ENCODE peak calls at places on chromosomes 16 and 17, in nine cellular contexts. N is IMR-90; S is natural killer cell treated with Interleukin-12 subunit alpha and Interleukin-12 subunit beta and Interleukin-15 and Interleukin-18, amount 100 ng/mL, for 72 hours; Y is RWPE2; A is left ventricle myocardium superior; Q is T-helper 17 cell; Z is K562; U is pancreas; E is activated naive CD8-positive, alpha-beta T cell treated with anti-CD3 and anti-CD28 coated beads, Interleukin-2, amount 10 ng/mL, durations not matched to agents 7 days and 5 days. X is an unnamed sample.

GRCh38 chr17:39082482-39082881 is 69.0 kb downstream of the PLXDC1 start:
- ATAC-seq in N (peak), S (no peak), Y (no peak), A (peak), Q (no peak), Z (no peak), U (peak), E (no peak), X (peak)

GRCh38 chr17:43079578-43080302 is 45.4 kb downstream of the BRCA1 start:
- ATAC-seq in N (no peak), S (no peak), Y (no peak), A (no peak), Q (no peak), Z (no peak), U (no peak), E (no peak), X (no peak)

GRCh38 chr17:78344666-78345065 is 15.2 kb downstream of the SOCS3 start:
- ATAC-seq in N (no peak), S (no peak), Y (no peak), A (no peak), Q (no peak), Z (no peak), U (no peak), E (no peak), X (no peak)

GRCh38 chr17:47276868-47277267 is 23.2 kb downstream of the ITGB3 start:
- ATAC-seq in N (peak), S (no peak), Y (peak), A (peak), Q (no peak), Z (no peak), U (peak), E (no peak), X (peak)

GRCh38 chr17:65035704-65036103 is 20.8 kb downstream of the GNA13 start:
- ATAC-seq in N (no peak), S (no peak), Y (no peak), A (peak), Q (no peak), Z (no peak), U (no peak), E (no peak), X (no peak)

GRCh38 chr17:32819035-32819434 is 57.9 kb downstream of the MYO1D start:
- ATAC-seq in N (no peak), S (no peak), Y (no peak), A (peak), Q (no peak), Z (peak), U (peak), E (no peak), X (peak)

GRCh38 chr16:81397879-81398516 is 46.6 kb upstream of the CMIP start:
- ATAC-seq in N (no peak), S (no peak), Y (no peak), A (no peak), Q (no peak), Z (no peak), U (no peak), E (no peak), X (no peak)

GRCh38 chr17:67558740-67559380 is 158.9 kb upstream of the NOL11 start:
- ATAC-seq in N (no peak), S (no peak), Y (no peak), A (peak), Q (no peak), Z (no peak), U (peak), E (no peak), X (peak)

GRCh38 chr17:27980035-27980434 is 62.4 kb upstream of the NLK start:
- ATAC-seq in N (no peak), S (no peak), Y (peak), A (peak), Q (no peak), Z (no peak), U (no peak), E (no peak), X (no peak)

GRCh38 chr16:80744856-80745255 is 59.5 kb downstream of the CDYL2 start:
- ATAC-seq in N (no peak), S (peak), Y (no peak), A (no peak), Q (no peak), Z (peak), U (no peak), E (no peak), X (no peak)

GRCh38 chr17:77120866-77121265 is 19.9 kb upstream of the SEC14L1 start:
- ATAC-seq in N (no peak), S (no peak), Y (no peak), A (peak), Q (no peak), Z (no peak), U (no peak), E (no peak), X (no peak)

GRCh38 chr16:47299587-47299986 is 155.8 kb upstream of the NETO2 start:
- ATAC-seq in N (no peak), S (no peak), Y (no peak), A (no peak), Q (no peak), Z (no peak), U (no peak), E (no peak), X (no peak)

GRCh38 chr17:3835410-3836229 is 10.4 kb downstream of the NCBP3 start:
- ATAC-seq in N (no peak), S (no peak), Y (no peak), A (peak), Q (no peak), Z (no peak), U (no peak), E (no peak), X (no peak)

GRCh38 chr17:73189417-73190099 is 3.3 kb upstream of the COG1 start:
- ATAC-seq in N (peak), S (no peak), Y (peak), A (no peak), Q (no peak), Z (peak), U (no peak), E (no peak), X (no peak)

GRCh38 chr17:48254896-48255295 is 147.3 kb downstream of the SNX11 start:
- ATAC-seq in N (no peak), S (no peak), Y (no peak), A (no peak), Q (no peak), Z (peak), U (no peak), E (no peak), X (no peak)

GRCh38 chr17:64005734-64006167 is 7.6 kb downstream of the PRR29 start:
- ATAC-seq in N (peak), S (no peak), Y (peak), A (no peak), Q (no peak), Z (peak), U (peak), E (no peak), X (no peak)

GRCh38 chr17:62892069-62892675 is 73.9 kb upstream of the TANC2 start:
- ATAC-seq in N (no peak), S (no peak), Y (no peak), A (peak), Q (no peak), Z (no peak), U (no peak), E (no peak), X (no peak)

GRCh38 chr17:8746501-8747236 is 2.0 kb upstream of the CCDC42 start:
- ATAC-seq in N (no peak), S (no peak), Y (peak), A (no peak), Q (no peak), Z (peak), U (no peak), E (no peak), X (no peak)

GRCh38 chr17:5785343-5785742 is 201.0 kb upstream of the NLRP1 start:
- ATAC-seq in N (peak), S (no peak), Y (peak), A (no peak), Q (no peak), Z (no peak), U (no peak), E (no peak), X (no peak)

GRCh38 chr16:28317040-28317880 is 24.9 kb downstream of the SBK1 start:
- ATAC-seq in N (peak), S (peak), Y (peak), A (peak), Q (peak), Z (peak), U (peak), E (peak), X (no peak)

GRCh38 chr17:57597531-57598453 is 147.3 kb downstream of the CCDC182 start:
- ATAC-seq in N (peak), S (no peak), Y (peak), A (peak), Q (no peak), Z (peak), U (peak), E (no peak), X (peak)

GRCh38 chr16:83779881-83780280 is 27.9 kb upstream of the HSBP1 start:
- ATAC-seq in N (no peak), S (no peak), Y (no peak), A (peak), Q (no peak), Z (no peak), U (peak), E (no peak), X (no peak)

GRCh38 chr16:66927012-66927436 is 1.7 kb upstream of the RRAD start:
- ATAC-seq in N (peak), S (no peak), Y (peak), A (peak), Q (no peak), Z (no peak), U (no peak), E (no peak), X (no peak)

GRCh38 chr17:33667052-33667509 is 374.0 kb upstream of the ASIC2 start:
- ATAC-seq in N (no peak), S (no peak), Y (peak), A (no peak), Q (peak), Z (no peak), U (no peak), E (no peak), X (no peak)

GRCh38 chr17:66523378-66524174 is 221.2 kb downstream of the PRKCA start:
- ATAC-seq in N (peak), S (no peak), Y (no peak), A (peak), Q (no peak), Z (no peak), U (no peak), E (no peak), X (peak)

GRCh38 chr17:50423553-50424159 is 2.4 kb upstream of the ACSF2 start:
- ATAC-seq in N (peak), S (no peak), Y (peak), A (no peak), Q (no peak), Z (peak), U (peak), E (no peak), X (no peak)

GRCh38 chr16:20707461-20707860 is 10.0 kb upstream of the ACSM1 start:
- ATAC-seq in N (no peak), S (peak), Y (no peak), A (peak), Q (no peak), Z (no peak), U (peak), E (no peak), X (no peak)

GRCh38 chr16:87060026-87060986 is 256.9 kb downstream of the C16orf95 start:
- ATAC-seq in N (peak), S (peak), Y (peak), A (peak), Q (no peak), Z (peak), U (no peak), E (no peak), X (no peak)

GRCh38 chr16:89784409-89784808 is 32.0 kb downstream of the FANCA start:
- ATAC-seq in N (no peak), S (no peak), Y (no peak), A (no peak), Q (peak), Z (no peak), U (no peak), E (no peak), X (no peak)

GRCh38 chr17:17784599-17785264 is 52.1 kb downstream of the SREBF1 start:
- ATAC-seq in N (peak), S (no peak), Y (no peak), A (peak), Q (no peak), Z (peak), U (no peak), E (peak), X (no peak)

GRCh38 chr16:68356919-68357286 is 46.1 kb downstream of the PRMT7 start:
- ATAC-seq in N (no peak), S (no peak), Y (no peak), A (no peak), Q (no peak), Z (no peak), U (no peak), E (no peak), X (no peak)

GRCh38 chr17:73368085-73368631 is 56.4 kb upstream of the CDC42EP4 start:
- ATAC-seq in N (no peak), S (no peak), Y (no peak), A (no peak), Q (no peak), Z (no peak), U (no peak), E (no peak), X (no peak)

GRCh38 chr16:17467923-17468540 is 2.7 kb downstream of the XYLT1 start:
- ATAC-seq in N (peak), S (peak), Y (no peak), A (peak), Q (peak), Z (peak), U (peak), E (peak), X (no peak)